ENCODE peak calls at places on chromosomes 16 and 17, in ten cellular contexts. Z is heart left ventricle, G is ovary, H is adrenal gland, T is Peyer's patch, Q is HCT116, F is HepG2, S is tibial nerve, N is endothelial cell of umbilical vein, L is breast epithelium. E is an unnamed sample.

GRCh38 chr17:67693811-67694210 is 23.9 kb upstream of the NOL11 start:
- DNase-seq in Z (no peak), G (no peak), H (no peak), T (no peak), Q (no peak), F (no peak), S (no peak), N (no peak), L (no peak), E (no peak)

GRCh38 chr16:89150090-89150835 is 21.3 kb upstream of the CDH15 start:
- DNase-seq in Z (no peak), G (peak), H (no peak), T (no peak), Q (no peak), F (no peak), S (no peak), N (no peak), L (no peak), E (no peak)

GRCh38 chr17:61040666-61041065 is 359.0 kb upstream of the TBX2 start:
- DNase-seq in Z (no peak), G (no peak), H (no peak), T (no peak), Q (no peak), F (no peak), S (no peak), N (no peak), L (no peak), E (no peak)

GRCh38 chr17:19645608-19646250 is 2.8 kb upstream of the ALDH3A2 start:
- DNase-seq in Z (no peak), G (no peak), H (peak), T (peak), Q (no peak), F (peak), S (peak), N (peak), L (no peak), E (no peak)

GRCh38 chr16:80837421-80838263 is 33.2 kb upstream of the CDYL2 start:
- DNase-seq in Z (no peak), G (no peak), H (no peak), T (no peak), Q (no peak), F (no peak), S (no peak), N (no peak), L (no peak), E (peak)

GRCh38 chr16:85453701-85454100 is 159.4 kb upstream of the GSE1 start:
- DNase-seq in Z (no peak), G (no peak), H (no peak), T (no peak), Q (no peak), F (no peak), S (no peak), N (no peak), L (no peak), E (no peak)

GRCh38 chr17:57284583-57284982 is 28.3 kb downstream of the MSI2 start:
- DNase-seq in Z (no peak), G (peak), H (no peak), T (no peak), Q (no peak), F (no peak), S (no peak), N (no peak), L (no peak), E (no peak)

GRCh38 chr17:17684901-17685774 is 3.9 kb downstream of the RAI1 start:
- DNase-seq in Z (peak), G (no peak), H (no peak), T (no peak), Q (no peak), F (no peak), S (no peak), N (peak), L (no peak), E (peak)

GRCh38 chr16:88535181-88535856 is 34.9 kb upstream of the ZC3H18 start:
- DNase-seq in Z (no peak), G (peak), H (no peak), T (no peak), Q (no peak), F (no peak), S (no peak), N (no peak), L (no peak), E (no peak)

GRCh38 chr17:3678095-3678820 is 9.6 kb downstream of the EMC6 start:
- DNase-seq in Z (no peak), G (no peak), H (peak), T (no peak), Q (no peak), F (peak), S (no peak), N (no peak), L (no peak), E (no peak)

GRCh38 chr17:76497979-76498885 is 3.0 kb downstream of the RHBDF2 start:
- DNase-seq in Z (peak), G (peak), H (peak), T (peak), Q (no peak), F (peak), S (no peak), N (peak), L (peak), E (peak)

DNA sequence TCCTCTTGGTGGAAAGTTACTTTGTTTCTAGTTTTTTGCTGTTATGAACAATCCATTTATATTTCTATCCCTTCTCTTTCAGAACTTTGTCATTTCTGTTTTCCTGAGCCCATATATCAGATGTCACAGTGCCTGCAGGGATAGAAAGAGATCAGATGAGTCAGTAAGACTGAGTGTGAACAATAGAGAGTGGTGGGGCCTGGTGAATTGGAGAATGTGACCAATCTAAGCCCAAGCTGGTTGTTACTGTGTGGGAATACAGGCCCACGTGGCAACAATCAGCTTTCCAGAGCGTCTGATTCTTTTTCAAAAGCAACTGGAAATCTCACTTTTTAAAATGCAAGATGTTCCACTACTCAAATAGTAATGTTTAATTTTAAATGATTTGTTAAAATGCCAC is 9.4 kb downstream of the DCTN5 start:
- DNase-seq in Z (no peak), G (no peak), H (no peak), T (no peak), Q (no peak), F (no peak), S (no peak), N (peak), L (no peak), E (no peak)
- H3K27ac ChIP-seq in Z (no peak), G (no peak), H (no peak), T (no peak), Q (no peak), F (no peak), S (no peak), N (no peak), L (no peak), E (no peak)

DNA sequence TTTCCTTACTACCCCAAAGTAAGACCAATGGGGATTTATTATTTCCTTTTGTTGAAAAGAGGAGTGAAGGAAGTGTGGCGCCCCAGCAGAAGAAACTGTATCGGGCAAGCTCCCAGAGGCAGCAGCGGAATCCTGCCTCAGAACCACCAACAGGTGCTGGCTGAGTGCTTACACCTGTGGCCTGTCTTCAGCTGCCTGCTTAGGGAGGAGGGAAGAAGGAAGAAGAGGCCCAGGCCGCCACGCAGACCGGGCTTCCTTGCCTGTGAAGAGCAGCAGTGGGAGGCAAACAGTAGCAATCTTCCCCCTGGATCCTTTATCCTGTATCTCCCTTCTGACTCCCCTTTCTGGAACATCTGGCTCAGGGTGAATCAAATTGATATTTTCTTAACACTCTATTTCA is 134.7 kb downstream of the AATF start:
- DNase-seq in Z (no peak), G (no peak), H (no peak), T (peak), Q (no peak), F (no peak), S (no peak), N (no peak), L (no peak), E (no peak)
- TF ChIP-seq POLR2A in Z (no peak), G (no peak), H (no peak), T (no peak), Q (no peak), F (no peak), S (no peak), N (no peak), L (no peak), E (no peak)

DNA sequence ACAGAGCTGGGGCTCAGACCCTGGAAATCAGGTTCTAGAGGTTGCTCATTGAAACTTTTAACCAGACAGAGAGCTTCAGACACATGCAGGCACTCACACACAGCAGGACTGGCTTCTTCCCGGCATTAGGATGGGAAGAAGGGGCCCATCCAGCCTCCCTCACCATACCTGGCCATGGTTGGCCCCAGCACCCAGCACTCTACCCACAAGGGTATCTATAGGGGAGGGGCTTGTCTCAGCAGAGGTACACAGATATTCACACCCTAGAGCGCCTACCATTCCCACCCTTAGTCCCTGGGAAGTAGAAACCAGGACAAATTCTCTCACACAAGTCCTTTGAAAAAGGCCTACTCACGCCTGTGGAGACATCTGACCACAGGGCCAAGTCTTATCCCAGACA is 20.5 kb upstream of the CCL2 start:
- DNase-seq in Z (no peak), G (no peak), H (no peak), T (no peak), Q (no peak), F (no peak), S (no peak), N (no peak), L (no peak), E (no peak)
- H3K27ac ChIP-seq in Z (peak), G (peak), H (no peak), T (no peak), Q (no peak), F (no peak), S (peak), N (peak), L (peak), E (peak)

DNA sequence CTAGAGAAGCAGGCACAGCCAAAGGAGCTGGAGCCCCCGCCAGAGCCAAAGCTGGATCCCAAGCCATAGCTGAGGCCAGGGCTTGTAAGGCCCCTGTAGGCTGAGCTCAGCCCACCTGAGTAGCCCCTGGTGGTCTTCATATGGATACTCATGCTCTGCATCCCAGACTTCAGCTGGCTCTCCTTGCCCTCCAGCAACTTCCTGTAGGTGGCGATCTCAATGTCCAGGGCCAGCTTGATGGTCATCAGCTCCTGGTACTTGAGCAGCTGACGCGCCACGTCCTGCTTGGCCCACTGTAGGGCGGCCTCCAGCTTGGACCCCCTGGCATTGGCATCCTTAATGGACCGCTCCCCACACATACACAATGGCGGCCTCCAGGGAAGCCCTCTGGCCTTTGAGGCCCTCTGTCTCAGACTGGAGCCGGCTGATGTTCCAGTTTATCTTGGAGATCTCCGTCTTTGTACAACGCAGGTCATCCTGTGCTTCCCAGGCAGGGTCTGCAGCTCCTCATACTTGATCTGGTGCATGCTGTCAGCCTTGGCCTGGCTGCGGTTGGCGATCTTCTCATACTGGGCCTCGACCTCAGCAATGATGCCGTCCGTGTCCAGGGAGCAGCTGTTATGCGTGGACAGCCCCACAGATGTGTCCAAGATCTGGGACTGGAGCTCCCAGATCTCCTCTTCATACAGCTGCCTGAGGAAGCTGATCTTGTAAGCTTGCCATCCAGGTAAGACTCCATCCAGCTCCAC is 28.9 kb downstream of the IKZF3 start:
- DNase-seq in Z (no peak), G (no peak), H (no peak), T (no peak), Q (no peak), F (peak), S (no peak), N (no peak), L (no peak), E (no peak)
- TF ChIP-seq POLR2A in Z (no peak), G (no peak), H (no peak), T (no peak), Q (no peak), F (no peak), S (no peak), N (no peak), L (no peak), E (no peak)